ENCODE peak calls at places on chromosomes 13 and 19, in eight cellular contexts. One of them, this sample, is unnamed.

GRCh38 chr19:29121684-29122083 is 91.3 kb downstream of the UQCRFS1 start:
- DNase-seq in GM23338: peak
- DNase-seq in SK-N-SH: peak
- DNase-seq in H1: peak
- DNase-seq in stomach: no peak
- DNase-seq in K562: peak
- DNase-seq in suprapubic skin: peak
- DNase-seq in prostate gland: no peak
- DNase-seq in this sample: no peak

GRCh38 chr13:75404721-75405120 is 77.2 kb downstream of the TBC1D4 start:
- DNase-seq in prostate gland: no peak
- DNase-seq in H1: no peak
- DNase-seq in SK-N-SH: no peak
- DNase-seq in stomach: no peak
- DNase-seq in suprapubic skin: no peak
- DNase-seq in K562: no peak
- DNase-seq in GM23338: no peak
- DNase-seq in this sample: no peak

GRCh38 chr19:22422220-22422619 is at the start of gene ZNF98:
- DNase-seq in SK-N-SH: no peak
- DNase-seq in stomach: no peak
- DNase-seq in prostate gland: no peak
- DNase-seq in GM23338: no peak
- DNase-seq in H1: no peak
- DNase-seq in suprapubic skin: no peak
- DNase-seq in K562: no peak
- DNase-seq in this sample: no peak

GRCh38 chr19:3024870-3025515 is 4.1 kb downstream of the TLE2 start:
- DNase-seq in H1: no peak
- DNase-seq in GM23338: peak
- DNase-seq in stomach: no peak
- DNase-seq in prostate gland: no peak
- DNase-seq in SK-N-SH: peak
- DNase-seq in K562: peak
- DNase-seq in suprapubic skin: no peak
- DNase-seq in this sample: no peak

GRCh38 chr13:37495046-37495445 is 103.5 kb downstream of the POSTN start:
- DNase-seq in stomach: no peak
- DNase-seq in suprapubic skin: no peak
- DNase-seq in H1: no peak
- DNase-seq in SK-N-SH: no peak
- DNase-seq in prostate gland: no peak
- DNase-seq in K562: no peak
- DNase-seq in GM23338: no peak
- DNase-seq in this sample: no peak

GRCh38 chr19:31361728-31362127 is 12.5 kb upstream of the TSHZ3 start:
- DNase-seq in GM23338: no peak
- DNase-seq in prostate gland: no peak
- DNase-seq in suprapubic skin: no peak
- DNase-seq in H1: no peak
- DNase-seq in stomach: no peak
- DNase-seq in K562: no peak
- DNase-seq in SK-N-SH: no peak
- DNase-seq in this sample: no peak

GRCh38 chr13:113298001-113298945 is 1.2 kb downstream of the LAMP1 start:
- DNase-seq in prostate gland: no peak
- DNase-seq in stomach: no peak
- DNase-seq in suprapubic skin: no peak
- DNase-seq in SK-N-SH: no peak
- DNase-seq in GM23338: no peak
- DNase-seq in K562: peak
- DNase-seq in H1: no peak
- DNase-seq in this sample: no peak

GRCh38 chr19:5470264-5470671 is 15.1 kb downstream of the ZNRF4 start:
- DNase-seq in H1: no peak
- DNase-seq in suprapubic skin: no peak
- DNase-seq in GM23338: no peak
- DNase-seq in prostate gland: peak
- DNase-seq in stomach: peak
- DNase-seq in SK-N-SH: no peak
- DNase-seq in K562: no peak
- DNase-seq in this sample: no peak

GRCh38 chr19:4368128-4368820 is 24.9 kb downstream of the MPND start:
- DNase-seq in K562: no peak
- DNase-seq in SK-N-SH: no peak
- DNase-seq in suprapubic skin: no peak
- DNase-seq in H1: no peak
- DNase-seq in stomach: no peak
- DNase-seq in GM23338: no peak
- DNase-seq in prostate gland: no peak
- DNase-seq in this sample: no peak

GRCh38 chr19:44925114-44925891 is 10.9 kb downstream of the APOC1 start:
- DNase-seq in prostate gland: no peak
- DNase-seq in GM23338: no peak
- DNase-seq in H1: no peak
- DNase-seq in suprapubic skin: peak
- DNase-seq in stomach: peak
- DNase-seq in SK-N-SH: no peak
- DNase-seq in K562: no peak
- DNase-seq in this sample: peak

GRCh38 chr19:48543121-48543710 is 8.8 kb upstream of the SULT2B1 start:
- DNase-seq in K562: no peak
- DNase-seq in GM23338: peak
- DNase-seq in SK-N-SH: no peak
- DNase-seq in suprapubic skin: no peak
- DNase-seq in stomach: peak
- DNase-seq in prostate gland: peak
- DNase-seq in H1: no peak
- DNase-seq in this sample: no peak

GRCh38 chr19:1837625-1838105 is 10.6 kb downstream of the REXO1 start:
- DNase-seq in SK-N-SH: peak
- DNase-seq in K562: peak
- DNase-seq in prostate gland: no peak
- DNase-seq in stomach: peak
- DNase-seq in GM23338: peak
- DNase-seq in suprapubic skin: no peak
- DNase-seq in H1: no peak
- DNase-seq in this sample: no peak

GRCh38 chr19:18932216-18932841 is 8.7 kb downstream of the HOMER3 start:
- DNase-seq in suprapubic skin: peak
- DNase-seq in stomach: peak
- DNase-seq in prostate gland: no peak
- DNase-seq in SK-N-SH: peak
- DNase-seq in H1: peak
- DNase-seq in K562: peak
- DNase-seq in GM23338: peak
- DNase-seq in this sample: peak

GRCh38 chr13:113947321-113948033 is 26.4 kb downstream of the C13orf46 start:
- DNase-seq in prostate gland: peak
- DNase-seq in stomach: peak
- DNase-seq in suprapubic skin: no peak
- DNase-seq in K562: peak
- DNase-seq in SK-N-SH: no peak
- DNase-seq in GM23338: peak
- DNase-seq in H1: no peak
- DNase-seq in this sample: no peak

DNA sequence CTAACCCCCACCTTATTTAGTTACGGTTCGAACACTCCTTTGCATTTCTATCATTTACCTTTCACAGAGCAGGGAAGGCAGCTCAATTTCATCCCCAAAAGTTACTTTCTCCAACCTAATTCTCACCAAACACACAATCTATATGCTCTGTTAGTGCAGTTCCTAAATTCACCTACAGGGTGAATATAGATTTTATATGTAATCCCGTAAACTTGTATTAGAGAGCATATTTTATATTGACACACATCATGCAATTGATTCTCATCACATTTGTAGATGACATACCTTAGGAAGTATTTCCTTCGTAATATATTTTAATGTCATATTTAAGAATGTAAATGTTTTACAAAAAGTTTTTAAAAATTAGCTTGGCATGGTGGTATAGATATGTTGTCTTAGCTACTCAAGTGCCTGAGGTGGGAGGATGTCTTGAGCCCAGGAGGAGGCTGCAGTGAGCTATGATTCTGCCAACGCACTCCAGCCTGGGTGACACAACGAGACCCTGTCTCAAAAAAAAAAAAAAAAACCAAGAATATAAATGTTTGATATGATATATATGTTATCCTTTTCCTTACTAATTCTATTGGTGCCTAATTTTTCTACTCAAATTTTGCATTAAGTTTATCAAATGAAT is 57.3 kb upstream of the TNFRSF19 start:
- DNase-seq in H1: no peak
- DNase-seq in K562: no peak
- DNase-seq in suprapubic skin: no peak
- DNase-seq in GM23338: peak
- DNase-seq in SK-N-SH: no peak
- DNase-seq in prostate gland: no peak
- DNase-seq in stomach: no peak
- DNase-seq in this sample: no peak
- H3K27ac ChIP-seq in H1: no peak
- H3K27ac ChIP-seq in K562: no peak
- H3K27ac ChIP-seq in suprapubic skin: no peak
- H3K27ac ChIP-seq in GM23338: no peak
- H3K27ac ChIP-seq in SK-N-SH: no peak
- H3K27ac ChIP-seq in prostate gland: no peak
- H3K27ac ChIP-seq in stomach: no peak
- H3K27ac ChIP-seq in this sample: no peak

GRCh38 chr13:48121733-48122132 is 26.8 kb upstream of the MED4 start:
- DNase-seq in GM23338: no peak
- DNase-seq in SK-N-SH: no peak
- DNase-seq in prostate gland: no peak
- DNase-seq in K562: no peak
- DNase-seq in H1: no peak
- DNase-seq in stomach: no peak
- DNase-seq in suprapubic skin: no peak
- DNase-seq in this sample: no peak

GRCh38 chr13:48131481-48131992 is 36.6 kb upstream of the MED4 start:
- DNase-seq in K562: no peak
- DNase-seq in stomach: no peak
- DNase-seq in GM23338: no peak
- DNase-seq in H1: no peak
- DNase-seq in suprapubic skin: no peak
- DNase-seq in SK-N-SH: no peak
- DNase-seq in prostate gland: no peak
- DNase-seq in this sample: no peak

GRCh38 chr13:48125794-48126228 is 30.9 kb upstream of the MED4 start:
- DNase-seq in prostate gland: no peak
- DNase-seq in K562: no peak
- DNase-seq in suprapubic skin: no peak
- DNase-seq in SK-N-SH: no peak
- DNase-seq in GM23338: no peak
- DNase-seq in stomach: no peak
- DNase-seq in H1: no peak
- DNase-seq in this sample: no peak

GRCh38 chr13:48123827-48124226 is 28.9 kb upstream of the MED4 start:
- DNase-seq in prostate gland: peak
- DNase-seq in GM23338: no peak
- DNase-seq in SK-N-SH: no peak
- DNase-seq in H1: no peak
- DNase-seq in suprapubic skin: no peak
- DNase-seq in K562: no peak
- DNase-seq in stomach: no peak
- DNase-seq in this sample: no peak

GRCh38 chr13:48126944-48127814 is 32.3 kb upstream of the MED4 start:
- DNase-seq in stomach: peak
- DNase-seq in K562: peak
- DNase-seq in suprapubic skin: no peak
- DNase-seq in SK-N-SH: peak
- DNase-seq in H1: peak
- DNase-seq in GM23338: peak
- DNase-seq in prostate gland: peak
- DNase-seq in this sample: peak
- TF ChIP-seq POLR2AphosphoS5 in stomach: no peak
- TF ChIP-seq POLR2AphosphoS5 in K562: no peak
- TF ChIP-seq POLR2AphosphoS5 in suprapubic skin: peak
- TF ChIP-seq POLR2AphosphoS5 in SK-N-SH: no peak
- TF ChIP-seq POLR2AphosphoS5 in H1: no peak
- TF ChIP-seq POLR2AphosphoS5 in GM23338: no peak
- TF ChIP-seq POLR2AphosphoS5 in prostate gland: peak
- TF ChIP-seq POLR2AphosphoS5 in this sample: no peak

GRCh38 chr13:106400282-106400681 is 135.2 kb downstream of the EFNB2 start:
- DNase-seq in stomach: no peak
- DNase-seq in GM23338: no peak
- DNase-seq in SK-N-SH: peak
- DNase-seq in suprapubic skin: no peak
- DNase-seq in prostate gland: no peak
- DNase-seq in K562: no peak
- DNase-seq in H1: no peak
- DNase-seq in this sample: no peak

GRCh38 chr13:106398289-106398688 is 137.2 kb downstream of the EFNB2 start:
- DNase-seq in K562: no peak
- DNase-seq in SK-N-SH: no peak
- DNase-seq in H1: no peak
- DNase-seq in GM23338: no peak
- DNase-seq in stomach: no peak
- DNase-seq in suprapubic skin: no peak
- DNase-seq in prostate gland: no peak
- DNase-seq in this sample: no peak

GRCh38 chr13:106405731-106406130 is 129.7 kb downstream of the EFNB2 start:
- DNase-seq in H1: no peak
- DNase-seq in stomach: no peak
- DNase-seq in GM23338: no peak
- DNase-seq in SK-N-SH: no peak
- DNase-seq in suprapubic skin: no peak
- DNase-seq in prostate gland: no peak
- DNase-seq in K562: no peak
- DNase-seq in this sample: no peak

GRCh38 chr13:106403280-106403679 is 132.2 kb downstream of the EFNB2 start:
- DNase-seq in H1: no peak
- DNase-seq in stomach: no peak
- DNase-seq in GM23338: no peak
- DNase-seq in SK-N-SH: no peak
- DNase-seq in prostate gland: no peak
- DNase-seq in K562: no peak
- DNase-seq in suprapubic skin: no peak
- DNase-seq in this sample: no peak

GRCh38 chr13:106401081-106401480 is 134.4 kb downstream of the EFNB2 start:
- DNase-seq in prostate gland: no peak
- DNase-seq in GM23338: no peak
- DNase-seq in SK-N-SH: no peak
- DNase-seq in stomach: no peak
- DNase-seq in K562: no peak
- DNase-seq in suprapubic skin: no peak
- DNase-seq in H1: no peak
- DNase-seq in this sample: no peak
- TF ChIP-seq CTCF in prostate gland: no peak
- TF ChIP-seq CTCF in GM23338: no peak
- TF ChIP-seq CTCF in SK-N-SH: no peak
- TF ChIP-seq CTCF in stomach: no peak
- TF ChIP-seq CTCF in K562: no peak
- TF ChIP-seq CTCF in suprapubic skin: no peak
- TF ChIP-seq CTCF in H1: no peak
- TF ChIP-seq CTCF in this sample: no peak

GRCh38 chr19:47097396-47098217 is 16.0 kb downstream of the ZC3H4 start:
- DNase-seq in SK-N-SH: no peak
- DNase-seq in K562: no peak
- DNase-seq in H1: no peak
- DNase-seq in GM23338: no peak
- DNase-seq in prostate gland: no peak
- DNase-seq in suprapubic skin: peak
- DNase-seq in stomach: peak
- DNase-seq in this sample: no peak
- H3K27ac ChIP-seq in SK-N-SH: no peak
- H3K27ac ChIP-seq in K562: no peak
- H3K27ac ChIP-seq in H1: no peak
- H3K27ac ChIP-seq in GM23338: peak
- H3K27ac ChIP-seq in prostate gland: peak
- H3K27ac ChIP-seq in suprapubic skin: peak
- H3K27ac ChIP-seq in stomach: peak
- H3K27ac ChIP-seq in this sample: peak